ENCODE peak calls at places on chromosomes 6 and 20, in ten cellular contexts. One of them, this sample, is unnamed.

GRCh38 chr6:7143161-7143974 is 35.6 kb downstream of the RREB1 start:
- DNase-seq in sciatic nerve: no peak
- DNase-seq in activated CD4-positive, alpha-beta T cell treated with anti-CD3 and anti-CD28 coated beads for 24 hours: no peak
- DNase-seq in GM20000: no peak
- DNase-seq in Calu3: no peak
- DNase-seq in iris pigment epithelial cell: no peak
- DNase-seq in Ammon's horn: peak
- DNase-seq in CD8-positive, alpha-beta memory T cell: no peak
- DNase-seq in stimulated activated CD4-positive, alpha-beta T cell treated with anti-CD3 and anti-CD28 coated beads, Interleukin-2, amount 100 ng/mL, for 48 hours: no peak
- DNase-seq in RWPE1: no peak
- DNase-seq in this sample: no peak

GRCh38 chr20:62381202-62381797 is 5.6 kb upstream of the RPS21 start:
- DNase-seq in CD8-positive, alpha-beta memory T cell: no peak
- DNase-seq in Ammon's horn: no peak
- DNase-seq in stimulated activated CD4-positive, alpha-beta T cell treated with anti-CD3 and anti-CD28 coated beads, Interleukin-2, amount 100 ng/mL, for 48 hours: no peak
- DNase-seq in GM20000: no peak
- DNase-seq in iris pigment epithelial cell: peak
- DNase-seq in RWPE1: peak
- DNase-seq in activated CD4-positive, alpha-beta T cell treated with anti-CD3 and anti-CD28 coated beads for 24 hours: no peak
- DNase-seq in sciatic nerve: no peak
- DNase-seq in Calu3: no peak
- DNase-seq in this sample: no peak

GRCh38 chr20:371755-372542 is 8.6 kb upstream of the TRIB3 start:
- DNase-seq in iris pigment epithelial cell: peak
- DNase-seq in activated CD4-positive, alpha-beta T cell treated with anti-CD3 and anti-CD28 coated beads for 24 hours: no peak
- DNase-seq in CD8-positive, alpha-beta memory T cell: peak
- DNase-seq in Calu3: peak
- DNase-seq in GM20000: no peak
- DNase-seq in sciatic nerve: peak
- DNase-seq in stimulated activated CD4-positive, alpha-beta T cell treated with anti-CD3 and anti-CD28 coated beads, Interleukin-2, amount 100 ng/mL, for 48 hours: no peak
- DNase-seq in RWPE1: peak
- DNase-seq in Ammon's horn: no peak
- DNase-seq in this sample: peak

GRCh38 chr6:145891126-145891525 is 73.0 kb downstream of the SHPRH start:
- DNase-seq in stimulated activated CD4-positive, alpha-beta T cell treated with anti-CD3 and anti-CD28 coated beads, Interleukin-2, amount 100 ng/mL, for 48 hours: no peak
- DNase-seq in RWPE1: no peak
- DNase-seq in sciatic nerve: no peak
- DNase-seq in CD8-positive, alpha-beta memory T cell: no peak
- DNase-seq in activated CD4-positive, alpha-beta T cell treated with anti-CD3 and anti-CD28 coated beads for 24 hours: no peak
- DNase-seq in Ammon's horn: no peak
- DNase-seq in GM20000: no peak
- DNase-seq in Calu3: no peak
- DNase-seq in iris pigment epithelial cell: peak
- DNase-seq in this sample: no peak

GRCh38 chr20:23918101-23918862 is 38.7 kb upstream of the CST5 start:
- DNase-seq in sciatic nerve: no peak
- DNase-seq in activated CD4-positive, alpha-beta T cell treated with anti-CD3 and anti-CD28 coated beads for 24 hours: no peak
- DNase-seq in CD8-positive, alpha-beta memory T cell: no peak
- DNase-seq in Calu3: no peak
- DNase-seq in iris pigment epithelial cell: no peak
- DNase-seq in Ammon's horn: no peak
- DNase-seq in RWPE1: no peak
- DNase-seq in stimulated activated CD4-positive, alpha-beta T cell treated with anti-CD3 and anti-CD28 coated beads, Interleukin-2, amount 100 ng/mL, for 48 hours: no peak
- DNase-seq in GM20000: no peak
- DNase-seq in this sample: no peak

GRCh38 chr6:155495011-155495768 is 39.6 kb upstream of the NOX3 start:
- DNase-seq in CD8-positive, alpha-beta memory T cell: no peak
- DNase-seq in GM20000: no peak
- DNase-seq in activated CD4-positive, alpha-beta T cell treated with anti-CD3 and anti-CD28 coated beads for 24 hours: no peak
- DNase-seq in sciatic nerve: peak
- DNase-seq in stimulated activated CD4-positive, alpha-beta T cell treated with anti-CD3 and anti-CD28 coated beads, Interleukin-2, amount 100 ng/mL, for 48 hours: no peak
- DNase-seq in iris pigment epithelial cell: peak
- DNase-seq in RWPE1: no peak
- DNase-seq in Ammon's horn: peak
- DNase-seq in Calu3: no peak
- DNase-seq in this sample: peak

GRCh38 chr20:24762371-24762770 is 186.7 kb upstream of the CST7 start:
- DNase-seq in iris pigment epithelial cell: no peak
- DNase-seq in Ammon's horn: no peak
- DNase-seq in activated CD4-positive, alpha-beta T cell treated with anti-CD3 and anti-CD28 coated beads for 24 hours: no peak
- DNase-seq in GM20000: no peak
- DNase-seq in Calu3: no peak
- DNase-seq in RWPE1: no peak
- DNase-seq in CD8-positive, alpha-beta memory T cell: no peak
- DNase-seq in sciatic nerve: peak
- DNase-seq in stimulated activated CD4-positive, alpha-beta T cell treated with anti-CD3 and anti-CD28 coated beads, Interleukin-2, amount 100 ng/mL, for 48 hours: no peak
- DNase-seq in this sample: peak

GRCh38 chr20:3080939-3081388 is 3.6 kb downstream of the AVP start:
- DNase-seq in Ammon's horn: peak
- DNase-seq in iris pigment epithelial cell: no peak
- DNase-seq in RWPE1: no peak
- DNase-seq in stimulated activated CD4-positive, alpha-beta T cell treated with anti-CD3 and anti-CD28 coated beads, Interleukin-2, amount 100 ng/mL, for 48 hours: no peak
- DNase-seq in GM20000: no peak
- DNase-seq in sciatic nerve: no peak
- DNase-seq in CD8-positive, alpha-beta memory T cell: no peak
- DNase-seq in Calu3: no peak
- DNase-seq in activated CD4-positive, alpha-beta T cell treated with anti-CD3 and anti-CD28 coated beads for 24 hours: no peak
- DNase-seq in this sample: peak

GRCh38 chr6:87901613-87902012 is 146.0 kb upstream of the SPACA1 start:
- DNase-seq in RWPE1: no peak
- DNase-seq in sciatic nerve: no peak
- DNase-seq in Calu3: peak
- DNase-seq in stimulated activated CD4-positive, alpha-beta T cell treated with anti-CD3 and anti-CD28 coated beads, Interleukin-2, amount 100 ng/mL, for 48 hours: no peak
- DNase-seq in activated CD4-positive, alpha-beta T cell treated with anti-CD3 and anti-CD28 coated beads for 24 hours: no peak
- DNase-seq in CD8-positive, alpha-beta memory T cell: no peak
- DNase-seq in Ammon's horn: no peak
- DNase-seq in iris pigment epithelial cell: no peak
- DNase-seq in GM20000: no peak
- DNase-seq in this sample: no peak

GRCh38 chr6:72911463-72912153 is 289.7 kb downstream of the KCNQ5 start:
- DNase-seq in Calu3: no peak
- DNase-seq in activated CD4-positive, alpha-beta T cell treated with anti-CD3 and anti-CD28 coated beads for 24 hours: no peak
- DNase-seq in stimulated activated CD4-positive, alpha-beta T cell treated with anti-CD3 and anti-CD28 coated beads, Interleukin-2, amount 100 ng/mL, for 48 hours: no peak
- DNase-seq in RWPE1: no peak
- DNase-seq in GM20000: no peak
- DNase-seq in CD8-positive, alpha-beta memory T cell: no peak
- DNase-seq in sciatic nerve: no peak
- DNase-seq in iris pigment epithelial cell: peak
- DNase-seq in Ammon's horn: no peak
- DNase-seq in this sample: no peak

GRCh38 chr20:25005661-25006060 is 13.1 kb upstream of the APMAP start:
- DNase-seq in Calu3: no peak
- DNase-seq in RWPE1: no peak
- DNase-seq in iris pigment epithelial cell: no peak
- DNase-seq in sciatic nerve: peak
- DNase-seq in CD8-positive, alpha-beta memory T cell: no peak
- DNase-seq in Ammon's horn: no peak
- DNase-seq in GM20000: no peak
- DNase-seq in activated CD4-positive, alpha-beta T cell treated with anti-CD3 and anti-CD28 coated beads for 24 hours: no peak
- DNase-seq in stimulated activated CD4-positive, alpha-beta T cell treated with anti-CD3 and anti-CD28 coated beads, Interleukin-2, amount 100 ng/mL, for 48 hours: no peak
- DNase-seq in this sample: peak

GRCh38 chr6:2871922-2872321 is 30.3 kb upstream of the SERPINB1 start:
- DNase-seq in iris pigment epithelial cell: no peak
- DNase-seq in stimulated activated CD4-positive, alpha-beta T cell treated with anti-CD3 and anti-CD28 coated beads, Interleukin-2, amount 100 ng/mL, for 48 hours: no peak
- DNase-seq in CD8-positive, alpha-beta memory T cell: no peak
- DNase-seq in GM20000: no peak
- DNase-seq in Calu3: no peak
- DNase-seq in sciatic nerve: no peak
- DNase-seq in RWPE1: no peak
- DNase-seq in activated CD4-positive, alpha-beta T cell treated with anti-CD3 and anti-CD28 coated beads for 24 hours: no peak
- DNase-seq in Ammon's horn: no peak
- DNase-seq in this sample: no peak

GRCh38 chr6:77463308-77463880 is at the start of gene HTR1B:
- DNase-seq in Calu3: no peak
- DNase-seq in CD8-positive, alpha-beta memory T cell: no peak
- DNase-seq in GM20000: peak
- DNase-seq in activated CD4-positive, alpha-beta T cell treated with anti-CD3 and anti-CD28 coated beads for 24 hours: no peak
- DNase-seq in Ammon's horn: no peak
- DNase-seq in sciatic nerve: no peak
- DNase-seq in RWPE1: peak
- DNase-seq in iris pigment epithelial cell: peak
- DNase-seq in stimulated activated CD4-positive, alpha-beta T cell treated with anti-CD3 and anti-CD28 coated beads, Interleukin-2, amount 100 ng/mL, for 48 hours: no peak
- DNase-seq in this sample: peak

GRCh38 chr20:49447946-49448809 is 34.3 kb downstream of the KCNB1 start:
- DNase-seq in activated CD4-positive, alpha-beta T cell treated with anti-CD3 and anti-CD28 coated beads for 24 hours: no peak
- DNase-seq in stimulated activated CD4-positive, alpha-beta T cell treated with anti-CD3 and anti-CD28 coated beads, Interleukin-2, amount 100 ng/mL, for 48 hours: no peak
- DNase-seq in GM20000: no peak
- DNase-seq in sciatic nerve: peak
- DNase-seq in RWPE1: no peak
- DNase-seq in Ammon's horn: no peak
- DNase-seq in iris pigment epithelial cell: no peak
- DNase-seq in Calu3: no peak
- DNase-seq in CD8-positive, alpha-beta memory T cell: no peak
- DNase-seq in this sample: peak

GRCh38 chr6:37657117-37657886 is 40.4 kb downstream of the MDGA1 start:
- DNase-seq in iris pigment epithelial cell: peak
- DNase-seq in activated CD4-positive, alpha-beta T cell treated with anti-CD3 and anti-CD28 coated beads for 24 hours: no peak
- DNase-seq in Ammon's horn: no peak
- DNase-seq in GM20000: no peak
- DNase-seq in RWPE1: peak
- DNase-seq in Calu3: peak
- DNase-seq in stimulated activated CD4-positive, alpha-beta T cell treated with anti-CD3 and anti-CD28 coated beads, Interleukin-2, amount 100 ng/mL, for 48 hours: no peak
- DNase-seq in CD8-positive, alpha-beta memory T cell: no peak
- DNase-seq in sciatic nerve: peak
- DNase-seq in this sample: peak

GRCh38 chr6:135692426-135692825 is 159.1 kb upstream of the PDE7B start:
- DNase-seq in Calu3: no peak
- DNase-seq in CD8-positive, alpha-beta memory T cell: no peak
- DNase-seq in iris pigment epithelial cell: peak
- DNase-seq in RWPE1: no peak
- DNase-seq in stimulated activated CD4-positive, alpha-beta T cell treated with anti-CD3 and anti-CD28 coated beads, Interleukin-2, amount 100 ng/mL, for 48 hours: no peak
- DNase-seq in sciatic nerve: no peak
- DNase-seq in GM20000: no peak
- DNase-seq in activated CD4-positive, alpha-beta T cell treated with anti-CD3 and anti-CD28 coated beads for 24 hours: no peak
- DNase-seq in Ammon's horn: no peak
- DNase-seq in this sample: no peak

GRCh38 chr6:36249010-36249409 is 20.9 kb upstream of the PNPLA1 start:
- DNase-seq in sciatic nerve: no peak
- DNase-seq in stimulated activated CD4-positive, alpha-beta T cell treated with anti-CD3 and anti-CD28 coated beads, Interleukin-2, amount 100 ng/mL, for 48 hours: no peak
- DNase-seq in CD8-positive, alpha-beta memory T cell: no peak
- DNase-seq in RWPE1: no peak
- DNase-seq in activated CD4-positive, alpha-beta T cell treated with anti-CD3 and anti-CD28 coated beads for 24 hours: no peak
- DNase-seq in iris pigment epithelial cell: peak
- DNase-seq in Calu3: no peak
- DNase-seq in Ammon's horn: no peak
- DNase-seq in GM20000: no peak
- DNase-seq in this sample: no peak

GRCh38 chr6:3299221-3299620 is 40.5 kb downstream of the PSMG4 start:
- DNase-seq in stimulated activated CD4-positive, alpha-beta T cell treated with anti-CD3 and anti-CD28 coated beads, Interleukin-2, amount 100 ng/mL, for 48 hours: no peak
- DNase-seq in CD8-positive, alpha-beta memory T cell: no peak
- DNase-seq in GM20000: no peak
- DNase-seq in sciatic nerve: peak
- DNase-seq in iris pigment epithelial cell: no peak
- DNase-seq in RWPE1: no peak
- DNase-seq in Calu3: no peak
- DNase-seq in activated CD4-positive, alpha-beta T cell treated with anti-CD3 and anti-CD28 coated beads for 24 hours: no peak
- DNase-seq in Ammon's horn: no peak
- DNase-seq in this sample: no peak

GRCh38 chr6:52154381-52154780 is 31.8 kb upstream of the IL17A start:
- DNase-seq in iris pigment epithelial cell: no peak
- DNase-seq in GM20000: no peak
- DNase-seq in activated CD4-positive, alpha-beta T cell treated with anti-CD3 and anti-CD28 coated beads for 24 hours: no peak
- DNase-seq in stimulated activated CD4-positive, alpha-beta T cell treated with anti-CD3 and anti-CD28 coated beads, Interleukin-2, amount 100 ng/mL, for 48 hours: no peak
- DNase-seq in CD8-positive, alpha-beta memory T cell: no peak
- DNase-seq in Calu3: no peak
- DNase-seq in Ammon's horn: no peak
- DNase-seq in RWPE1: no peak
- DNase-seq in sciatic nerve: no peak
- DNase-seq in this sample: no peak

GRCh38 chr6:157162756-157163433 is 160.4 kb downstream of the TMEM242 start:
- DNase-seq in stimulated activated CD4-positive, alpha-beta T cell treated with anti-CD3 and anti-CD28 coated beads, Interleukin-2, amount 100 ng/mL, for 48 hours: no peak
- DNase-seq in RWPE1: no peak
- DNase-seq in CD8-positive, alpha-beta memory T cell: no peak
- DNase-seq in Ammon's horn: peak
- DNase-seq in Calu3: no peak
- DNase-seq in GM20000: no peak
- DNase-seq in activated CD4-positive, alpha-beta T cell treated with anti-CD3 and anti-CD28 coated beads for 24 hours: no peak
- DNase-seq in sciatic nerve: no peak
- DNase-seq in iris pigment epithelial cell: no peak
- DNase-seq in this sample: no peak

GRCh38 chr6:16273266-16273665 is 34.9 kb downstream of the GMPR start:
- DNase-seq in Ammon's horn: no peak
- DNase-seq in stimulated activated CD4-positive, alpha-beta T cell treated with anti-CD3 and anti-CD28 coated beads, Interleukin-2, amount 100 ng/mL, for 48 hours: no peak
- DNase-seq in RWPE1: no peak
- DNase-seq in iris pigment epithelial cell: peak
- DNase-seq in CD8-positive, alpha-beta memory T cell: no peak
- DNase-seq in activated CD4-positive, alpha-beta T cell treated with anti-CD3 and anti-CD28 coated beads for 24 hours: no peak
- DNase-seq in sciatic nerve: no peak
- DNase-seq in GM20000: no peak
- DNase-seq in Calu3: no peak
- DNase-seq in this sample: no peak

GRCh38 chr6:114714836-114715507 is 372.1 kb upstream of the HS3ST5 start:
- DNase-seq in RWPE1: no peak
- DNase-seq in GM20000: peak
- DNase-seq in CD8-positive, alpha-beta memory T cell: no peak
- DNase-seq in sciatic nerve: no peak
- DNase-seq in activated CD4-positive, alpha-beta T cell treated with anti-CD3 and anti-CD28 coated beads for 24 hours: no peak
- DNase-seq in stimulated activated CD4-positive, alpha-beta T cell treated with anti-CD3 and anti-CD28 coated beads, Interleukin-2, amount 100 ng/mL, for 48 hours: no peak
- DNase-seq in iris pigment epithelial cell: no peak
- DNase-seq in Ammon's horn: no peak
- DNase-seq in Calu3: no peak
- DNase-seq in this sample: no peak

GRCh38 chr6:3701631-3702030 is 49.9 kb downstream of the PXDC1 start:
- DNase-seq in sciatic nerve: no peak
- DNase-seq in activated CD4-positive, alpha-beta T cell treated with anti-CD3 and anti-CD28 coated beads for 24 hours: no peak
- DNase-seq in CD8-positive, alpha-beta memory T cell: no peak
- DNase-seq in iris pigment epithelial cell: no peak
- DNase-seq in Calu3: no peak
- DNase-seq in stimulated activated CD4-positive, alpha-beta T cell treated with anti-CD3 and anti-CD28 coated beads, Interleukin-2, amount 100 ng/mL, for 48 hours: no peak
- DNase-seq in Ammon's horn: no peak
- DNase-seq in GM20000: no peak
- DNase-seq in RWPE1: no peak
- DNase-seq in this sample: no peak

GRCh38 chr6:13375360-13375878 is 47.1 kb upstream of the TBC1D7 start:
- DNase-seq in iris pigment epithelial cell: no peak
- DNase-seq in activated CD4-positive, alpha-beta T cell treated with anti-CD3 and anti-CD28 coated beads for 24 hours: peak
- DNase-seq in Ammon's horn: no peak
- DNase-seq in sciatic nerve: no peak
- DNase-seq in GM20000: peak
- DNase-seq in Calu3: no peak
- DNase-seq in stimulated activated CD4-positive, alpha-beta T cell treated with anti-CD3 and anti-CD28 coated beads, Interleukin-2, amount 100 ng/mL, for 48 hours: peak
- DNase-seq in CD8-positive, alpha-beta memory T cell: peak
- DNase-seq in RWPE1: peak
- DNase-seq in this sample: no peak

GRCh38 chr6:37372116-37372515 is 18.3 kb downstream of the RNF8 start:
- DNase-seq in stimulated activated CD4-positive, alpha-beta T cell treated with anti-CD3 and anti-CD28 coated beads, Interleukin-2, amount 100 ng/mL, for 48 hours: no peak
- DNase-seq in iris pigment epithelial cell: peak
- DNase-seq in sciatic nerve: no peak
- DNase-seq in Ammon's horn: no peak
- DNase-seq in activated CD4-positive, alpha-beta T cell treated with anti-CD3 and anti-CD28 coated beads for 24 hours: no peak
- DNase-seq in CD8-positive, alpha-beta memory T cell: no peak
- DNase-seq in GM20000: no peak
- DNase-seq in Calu3: no peak
- DNase-seq in RWPE1: no peak
- DNase-seq in this sample: no peak

GRCh38 chr6:159969921-159970320 is 1.0 kb downstream of the IGF2R start:
- DNase-seq in RWPE1: peak
- DNase-seq in GM20000: peak
- DNase-seq in iris pigment epithelial cell: peak
- DNase-seq in activated CD4-positive, alpha-beta T cell treated with anti-CD3 and anti-CD28 coated beads for 24 hours: no peak
- DNase-seq in sciatic nerve: no peak
- DNase-seq in stimulated activated CD4-positive, alpha-beta T cell treated with anti-CD3 and anti-CD28 coated beads, Interleukin-2, amount 100 ng/mL, for 48 hours: no peak
- DNase-seq in Calu3: peak
- DNase-seq in Ammon's horn: peak
- DNase-seq in CD8-positive, alpha-beta memory T cell: no peak
- DNase-seq in this sample: peak

GRCh38 chr6:30763618-30764489 is 19.5 kb upstream of the IER3 start:
- DNase-seq in CD8-positive, alpha-beta memory T cell: no peak
- DNase-seq in activated CD4-positive, alpha-beta T cell treated with anti-CD3 and anti-CD28 coated beads for 24 hours: no peak
- DNase-seq in sciatic nerve: no peak
- DNase-seq in Ammon's horn: no peak
- DNase-seq in iris pigment epithelial cell: peak
- DNase-seq in Calu3: peak
- DNase-seq in GM20000: no peak
- DNase-seq in RWPE1: no peak
- DNase-seq in stimulated activated CD4-positive, alpha-beta T cell treated with anti-CD3 and anti-CD28 coated beads, Interleukin-2, amount 100 ng/mL, for 48 hours: no peak
- DNase-seq in this sample: no peak

GRCh38 chr6:125224236-125224861 is 70.8 kb downstream of the TPD52L1 start:
- DNase-seq in stimulated activated CD4-positive, alpha-beta T cell treated with anti-CD3 and anti-CD28 coated beads, Interleukin-2, amount 100 ng/mL, for 48 hours: no peak
- DNase-seq in Ammon's horn: no peak
- DNase-seq in RWPE1: no peak
- DNase-seq in activated CD4-positive, alpha-beta T cell treated with anti-CD3 and anti-CD28 coated beads for 24 hours: no peak
- DNase-seq in iris pigment epithelial cell: peak
- DNase-seq in CD8-positive, alpha-beta memory T cell: no peak
- DNase-seq in Calu3: no peak
- DNase-seq in sciatic nerve: no peak
- DNase-seq in GM20000: no peak
- DNase-seq in this sample: no peak

This sample was measured in tibial artery.